ENCODE peak calls at places on chromosomes 4 and X, in ten cellular contexts. R, O, L, G, S, Y, Q, I, X and N are unnamed samples.

GRCh38 chrX:2608638-2609430 is 82.3 kb upstream of the CD99 start:
- DNase-seq in Q (no peak), S (peak; percentile 64), X (peak; percentile 86), Y (peak; percentile 68), I (peak; percentile 91), L (peak; percentile 83), R (peak; percentile 89), O (no peak), G (peak; percentile 60), N (peak; percentile 82)

GRCh38 chr4:165201806-165202205 is 5.6 kb upstream of the KLHL2 start:
- DNase-seq in Q (no peak), O (no peak), L (no peak), I (no peak), R (peak; percentile 13), G (no peak), Y (peak; percentile 67), S (no peak), X (no peak), N (no peak)

GRCh38 chrX:123860983-123861382 is 1.1 kb downstream of the XIAP start:
- DNase-seq in L (no peak), R (peak; percentile 27), I (no peak), S (no peak), Q (peak; percentile 32), Y (peak; percentile 30), G (peak; percentile 28), X (no peak), O (no peak), N (peak; percentile 25)

GRCh38 chr4:98627883-98628282 is 30.5 kb downstream of the TSPAN5 start:
- DNase-seq in X (no peak), Q (no peak), G (peak; percentile 64), R (peak; percentile 89), O (no peak), S (no peak), I (no peak), Y (peak; percentile 78), L (no peak), N (peak; percentile 74)

GRCh38 chr4:127685292-127685691 is 44.9 kb upstream of the SLC25A31 start:
- DNase-seq in R (peak; percentile 64), O (no peak), I (no peak), Y (peak; percentile 1), Q (no peak), G (peak; percentile 76), L (no peak), S (no peak), X (no peak), N (peak; percentile 23)

GRCh38 chrX:150201841-150202240 is 161.3 kb upstream of the MAMLD1 start:
- DNase-seq in L (no peak), R (peak; percentile 22), Q (no peak), Y (peak; percentile 56), O (no peak), X (no peak), S (no peak), I (no peak), G (no peak), N (peak; percentile 18)

GRCh38 chr4:102390438-102390837 is 45.2 kb upstream of the SLC39A8 start:
- DNase-seq in O (no peak), R (no peak), G (peak; percentile 98), S (no peak), Y (peak; percentile 64), X (no peak), I (no peak), L (peak; percentile 26), Q (no peak), N (peak; percentile 55)

GRCh38 chrX:47843363-47843762 is 6.7 kb downstream of the ZNF81 start:
- DNase-seq in G (no peak), X (no peak), I (no peak), R (peak; percentile 60), S (no peak), L (peak; percentile 35), Q (no peak), O (no peak), Y (no peak), N (no peak)

GRCh38 chr4:56123051-56123450 is 174.3 kb downstream of the CEP135 start:
- DNase-seq in Q (no peak), R (no peak), Y (no peak), G (no peak), L (no peak), X (no peak), S (no peak), O (no peak), I (no peak), N (no peak)

GRCh38 chr4:13612569-13612968 is 15.0 kb downstream of the BOD1L1 start:
- DNase-seq in Y (no peak), L (no peak), R (no peak), X (no peak), O (no peak), S (no peak), Q (no peak), G (no peak), I (no peak), N (no peak)

GRCh38 chrX:106726485-106727437 is at the start of gene RNF128:
- DNase-seq in O (peak; percentile 8), Q (peak; percentile 30), I (peak; percentile 6), S (no peak), X (no peak), G (peak; percentile 65), L (peak; percentile 60), R (peak; percentile 25), Y (peak; percentile 23), N (peak; percentile 23)

GRCh38 chrX:111719426-111720210 is 38.6 kb downstream of the ALG13 start:
- DNase-seq in S (no peak), G (peak; percentile 12), L (no peak), X (no peak), I (no peak), R (peak; percentile 6), O (no peak), Q (no peak), Y (peak; percentile 16), N (peak; percentile 12)

GRCh38 chr4:139873111-139873866 is 207.7 kb downstream of the MGST2 start:
- DNase-seq in I (no peak), O (no peak), S (no peak), L (no peak), Y (no peak), Q (no peak), R (peak; percentile 24), X (no peak), G (no peak), N (peak; percentile 36)

GRCh38 chr4:912548-913279 is 19.4 kb downstream of the GAK start:
- DNase-seq in Q (no peak), O (no peak), R (no peak), S (no peak), G (peak; percentile 78), Y (no peak), X (no peak), L (no peak), I (no peak), N (peak; percentile 50)

GRCh38 chr4:181911420-181911819 is 331.8 kb upstream of the TENM3 start:
- DNase-seq in Y (peak; percentile 70), O (no peak), X (no peak), G (no peak), R (peak; percentile 59), L (no peak), I (no peak), S (no peak), Q (no peak), N (peak; percentile 19)

GRCh38 chrX:39196192-39197102 is 395.2 kb downstream of the MID1IP1 start:
- DNase-seq in I (peak; percentile 55), O (no peak), L (peak; percentile 72), S (no peak), X (no peak), R (peak; percentile 19), Y (peak; percentile 85), G (peak; percentile 71), Q (peak; percentile 19), N (peak; percentile 59)

GRCh38 chrX:40746536-40746935 is 11.2 kb upstream of the MED14 start:
- DNase-seq in I (no peak), X (no peak), G (no peak), L (no peak), O (no peak), Y (no peak), R (no peak), S (no peak), Q (no peak), N (no peak)

GRCh38 chrX:85815203-85815751 is 232.1 kb downstream of the CHM start:
- DNase-seq in Y (no peak), Q (no peak), I (no peak), G (no peak), R (no peak), L (no peak), X (no peak), S (no peak), O (no peak), N (no peak)

GRCh38 chr4:3295837-3296624 is 3.2 kb downstream of the RGS12 start:
- DNase-seq in I (no peak), L (no peak), Q (no peak), G (no peak), X (no peak), S (no peak), Y (no peak), R (no peak), O (no peak), N (no peak)

GRCh38 chrX:129108936-129109335 is 414.4 kb downstream of the SMARCA1 start:
- DNase-seq in R (no peak), Y (no peak), X (no peak), I (no peak), S (no peak), G (no peak), L (no peak), O (no peak), Q (peak; percentile 93), N (no peak)

GRCh38 chr4:121597346-121597934 is 99.3 kb downstream of the ANXA5 start:
- DNase-seq in R (no peak), X (no peak), S (no peak), O (no peak), I (no peak), Q (no peak), Y (peak; percentile 76), G (peak; percentile 85), L (peak; percentile 41), N (peak; percentile 67)